ENCODE peak calls at places on chromosomes 5 and 9, in four cellular contexts. C is stimulated activated effector memory CD8-positive, alpha-beta T cell treated with anti-CD3 and anti-CD28 coated beads, Interleukin-12 subunit alpha, Interleukin-12 subunit beta, amount 100 ng/mL, for 72 hours; W is tibial nerve; G is cardiac fibroblast. H is an unnamed sample.

GRCh38 chr5:135234242-135235000 is 164.6 kb downstream of the MACROH2A1 start:
- DNase-seq in C (no peak), W (no peak), G (no peak), H (no peak)

GRCh38 chr9:18997151-18997550 is 35.9 kb downstream of the SAXO1 start:
- DNase-seq in C (no peak), W (no peak), G (no peak), H (no peak)

GRCh38 chr5:146919304-146919703 is 40.7 kb upstream of the PPP2R2B start:
- DNase-seq in C (no peak), W (no peak), G (no peak), H (no peak)

GRCh38 chr5:157900644-157901043 is 41.7 kb upstream of the CLINT1 start:
- DNase-seq in C (no peak), W (no peak), G (no peak), H (no peak)

GRCh38 chr5:136620016-136620419 is 254.7 kb upstream of the TRPC7 start:
- DNase-seq in C (no peak), W (no peak), G (peak), H (peak)

GRCh38 chr9:135230386-135230765 is 142.9 kb downstream of the OLFM1 start:
- DNase-seq in C (no peak), W (no peak), G (no peak), H (no peak)

GRCh38 chr9:122374885-122375420 is 4.1 kb downstream of the PTGS1 start:
- DNase-seq in C (no peak), W (peak), G (peak), H (peak)

GRCh38 chr9:87277346-87277745 is 220.3 kb upstream of the DAPK1 start:
- DNase-seq in C (no peak), W (no peak), G (no peak), H (no peak)

GRCh38 chr9:95815153-95815552 is 60.3 kb upstream of the ERCC6L2 start:
- DNase-seq in C (no peak), W (peak), G (peak), H (peak)

GRCh38 chr9:123550012-123550411 is 194.0 kb downstream of the CRB2 start:
- DNase-seq in C (no peak), W (no peak), G (no peak), H (peak)

GRCh38 chr5:125277494-125278154 is 531.2 kb upstream of the ZNF608 start:
- DNase-seq in C (no peak), W (no peak), G (peak), H (peak)

GRCh38 chr9:37840560-37841194 is 40.1 kb downstream of the DCAF10 start:
- DNase-seq in C (no peak), W (no peak), G (peak), H (peak)

GRCh38 chr9:88303785-88304495 is 84.3 kb upstream of the SPIN1 start:
- DNase-seq in C (peak), W (no peak), G (no peak), H (no peak)

GRCh38 chr5:147509710-147510651 is at the start of gene DPYSL3:
- DNase-seq in C (no peak), W (peak), G (peak), H (peak)

GRCh38 chr5:171989946-171990712 is 16.3 kb downstream of the FBXW11 start:
- DNase-seq in C (no peak), W (no peak), G (no peak), H (no peak)

GRCh38 chr9:136533775-136534157 is 12.1 kb downstream of the NOTCH1 start:
- DNase-seq in C (peak), W (no peak), G (no peak), H (no peak)

GRCh38 chr9:129071526-129072131 is 9.3 kb upstream of the DOLPP1 start:
- DNase-seq in C (no peak), W (no peak), G (no peak), H (no peak)

GRCh38 chr9:136880651-136881050 is 5.7 kb upstream of the TRAF2 start:
- DNase-seq in C (no peak), W (no peak), G (no peak), H (no peak)

GRCh38 chr5:407801-408268 is 35.1 kb upstream of the EXOC3 start:
- DNase-seq in C (no peak), W (no peak), G (no peak), H (no peak)

GRCh38 chr9:89461302-89461701 is 36.6 kb downstream of the SEMA4D start:
- DNase-seq in C (no peak), W (no peak), G (peak), H (peak)

GRCh38 chr9:111662851-111663823 is 1.7 kb downstream of the GNG10 start:
- DNase-seq in C (no peak), W (no peak), G (no peak), H (peak)

GRCh38 chr9:101119206-101119819 is 90.8 kb downstream of the PLPPR1 start:
- DNase-seq in C (peak), W (no peak), G (peak), H (peak)

GRCh38 chr9:121073038-121073437 is 1.7 kb upstream of the CNTRL start:
- DNase-seq in C (no peak), W (peak), G (peak), H (no peak)

GRCh38 chr5:71747182-71747581 is 28.1 kb downstream of the CARTPT start:
- DNase-seq in C (no peak), W (no peak), G (no peak), H (no peak)

GRCh38 chr5:150182774-150183173 is 7.1 kb upstream of the SLC6A7 start:
- DNase-seq in C (no peak), W (no peak), G (no peak), H (no peak)

GRCh38 chr9:16752615-16753014 is 117.9 kb downstream of the BNC2 start:
- DNase-seq in C (no peak), W (no peak), G (no peak), H (no peak)

GRCh38 chr5:131746423-131746822 is 50.4 kb downstream of the FNIP1 start:
- DNase-seq in C (no peak), W (no peak), G (no peak), H (no peak)

GRCh38 chr9:71683598-71684235 is 84.6 kb downstream of the CEMIP2 start:
- DNase-seq in C (no peak), W (peak), G (peak), H (no peak)

GRCh38 chr9:371349-371748 is 156.7 kb downstream of the DOCK8 start:
- DNase-seq in C (no peak), W (no peak), G (peak), H (no peak)

GRCh38 chr9:124764774-124765438 is 6.2 kb downstream of the NR6A1 start:
- DNase-seq in C (no peak), W (no peak), G (peak), H (no peak)

GRCh38 chr5:91420879-91421278 is 37.8 kb upstream of the ARRDC3 start:
- DNase-seq in C (no peak), W (no peak), G (no peak), H (no peak)

GRCh38 chr5:54360089-54360488 is 49.7 kb upstream of the ARL15 start:
- DNase-seq in C (no peak), W (no peak), G (peak), H (peak)

GRCh38 chr9:127452481-127453092 is 1.3 kb downstream of the LRSAM1 start:
- DNase-seq in C (no peak), W (peak), G (peak), H (peak)

GRCh38 chr5:78404682-78405293 is 44.4 kb downstream of the SCAMP1 start:
- DNase-seq in C (no peak), W (no peak), G (no peak), H (no peak)

GRCh38 chr5:83817591-83817990 is 96.9 kb upstream of the HAPLN1 start:
- DNase-seq in C (no peak), W (no peak), G (no peak), H (no peak)

GRCh38 chr9:37037744-37038640 is 3.9 kb upstream of the PAX5 start:
- DNase-seq in C (no peak), W (no peak), G (no peak), H (no peak)

GRCh38 chr9:131402738-131403492 is 9.0 kb downstream of the PRRC2B start:
- DNase-seq in C (no peak), W (peak), G (peak), H (peak)

GRCh38 chr5:159230657-159231056 is 21.3 kb upstream of the RNF145 start:
- DNase-seq in C (no peak), W (no peak), G (no peak), H (no peak)

GRCh38 chr5:178392998-178393397 is 160.4 kb upstream of the PHYKPL start:
- DNase-seq in C (no peak), W (no peak), G (no peak), H (no peak)

GRCh38 chr5:92372766-92373165 is 989.6 kb upstream of the ARRDC3 start:
- DNase-seq in C (no peak), W (no peak), G (no peak), H (peak)

H was measured in NCI-H226.